ENCODE peak calls at places on chromosomes 5 and 9, in nine cellular contexts. P is fibroblast of the aortic adventitia, I is astrocyte of the spinal cord, H is dorsolateral prefrontal cortex, K is fibroblast of pulmonary artery, E is heart right ventricle, Z is stomach, U is psoas muscle, Q is AG04450. G is an unnamed sample.

GRCh38 chr9:108296056-108296455 is 559.7 kb downstream of the ACTL7B start:
- DNase-seq in K (peak; percentile 48), I (peak; percentile 79), P (peak; percentile 82), Q (peak; percentile 15), E (no peak), H (no peak), Z (no peak), U (no peak), G (peak; percentile 93)

GRCh38 chr5:73199671-73200070 is 26.7 kb downstream of the TMEM174 start:
- DNase-seq in H (no peak), P (peak; percentile 59), Z (no peak), I (no peak), K (no peak), U (no peak), E (no peak), Q (no peak), G (no peak)

GRCh38 chr5:176806137-176806536 is 4.2 kb upstream of the UNC5A start:
- DNase-seq in H (no peak), K (peak; percentile 45), Q (no peak), U (no peak), Z (no peak), I (peak; percentile 26), P (no peak), E (no peak), G (no peak)

GRCh38 chr5:21802869-21803490 is 1050.2 kb downstream of the CDH12 start:
- DNase-seq in I (peak; percentile 47), H (no peak), Z (no peak), E (no peak), Q (no peak), U (no peak), P (peak; percentile 40), K (peak; percentile 64), G (peak; percentile 24)

GRCh38 chr5:55160493-55161209 is 680 bp downstream of the GPX8 start:
- DNase-seq in Z (peak; percentile 34), K (peak; percentile 96), Q (peak; percentile 93), I (peak; percentile 95), U (peak; percentile 54), H (no peak), E (no peak), P (peak; percentile 97), G (peak; percentile 96)

GRCh38 chr9:98034593-98035546 is 21.7 kb upstream of the NANS start:
- DNase-seq in P (peak; percentile 78), E (peak; percentile 75), Z (peak; percentile 93), U (peak; percentile 79), K (peak; percentile 83), H (peak; percentile 75), Q (no peak), I (peak; percentile 67), G (peak; percentile 69)

GRCh38 chr5:143887901-143888648 is 76.1 kb downstream of the HMHB1 start:
- DNase-seq in U (no peak), E (no peak), P (peak; percentile 69), Q (no peak), H (no peak), Z (no peak), K (peak; percentile 40), I (peak; percentile 89), G (peak; percentile 96)

GRCh38 chr5:148469446-148470062 is 85.8 kb downstream of the FBXO38 start:
- DNase-seq in U (peak; percentile 18), I (peak; percentile 74), Q (peak; percentile 13), H (no peak), P (peak; percentile 89), K (peak; percentile 91), Z (no peak), E (no peak), G (peak; percentile 61)

GRCh38 chr5:43099615-43100014 is 21.1 kb upstream of the ZNF131 start:
- DNase-seq in E (no peak), K (no peak), U (no peak), Q (no peak), I (no peak), Z (no peak), P (no peak), H (no peak), G (no peak)

GRCh38 chr5:90386099-90386710 is 23.4 kb downstream of the CETN3 start:
- DNase-seq in U (no peak), Q (no peak), E (no peak), P (peak; percentile 41), Z (no peak), I (peak; percentile 39), H (no peak), K (peak; percentile 53), G (peak; percentile 28)

GRCh38 chr9:91162784-91163440 is 198.8 kb downstream of the AUH start:
- DNase-seq in Q (no peak), U (no peak), Z (peak; percentile 50), I (no peak), K (no peak), P (no peak), E (no peak), H (no peak), G (peak; percentile 56)

GRCh38 chr5:25330721-25331120 is 685.9 kb upstream of the CDH10 start:
- DNase-seq in H (no peak), E (no peak), I (no peak), Z (no peak), Q (no peak), K (no peak), P (no peak), U (no peak), G (no peak)

GRCh38 chr9:385818-386398 is 171.2 kb downstream of the DOCK8 start:
- DNase-seq in H (no peak), Q (peak; percentile 6), U (no peak), I (peak; percentile 62), Z (peak; percentile 57), K (peak; percentile 76), E (no peak), P (peak; percentile 73), G (peak; percentile 46)

GRCh38 chr9:105114318-105114717 is 130.1 kb upstream of the SLC44A1 start:
- DNase-seq in E (no peak), U (no peak), Z (no peak), P (no peak), I (no peak), K (no peak), H (no peak), Q (no peak), G (no peak)

DNA sequence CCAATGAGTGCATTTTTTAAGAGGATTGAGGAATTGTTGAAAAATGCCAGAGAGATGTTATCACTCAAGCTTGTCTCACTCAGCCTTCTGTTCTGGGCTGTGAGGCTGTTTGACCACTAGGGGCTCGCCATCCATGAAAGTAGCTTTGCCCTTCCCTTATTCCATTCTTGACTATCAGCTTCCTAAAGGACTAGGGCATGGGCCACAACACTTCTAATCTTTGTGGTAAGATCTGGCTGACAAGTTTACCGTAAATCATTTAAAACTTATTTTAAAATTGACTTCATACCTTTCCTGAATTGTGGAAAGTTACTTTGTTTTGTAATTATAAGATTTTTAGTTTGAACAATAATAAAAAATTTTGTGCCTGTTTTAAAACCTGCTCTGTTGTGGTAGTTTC is 49.5 kb downstream of the TJP2 start:
- DNase-seq in K (peak; percentile 80), Z (no peak), U (no peak), H (no peak), P (peak; percentile 68), I (peak; percentile 70), Q (peak; percentile 50), E (no peak), G (peak; percentile 73)
- TF ChIP-seq CTCF in K (peak; percentile 89), Z (peak; percentile 59), U (peak; percentile 70), H (peak; percentile 54), P (peak; percentile 88), I (peak; percentile 93), Q (peak; percentile 87), E (peak; percentile 58), G (peak; percentile 81)

GRCh38 chr5:93570294-93571110 is 10.5 kb downstream of the NR2F1-AS1 start:
- DNase-seq in E (peak; percentile 16), Z (no peak), U (no peak), P (no peak), H (no peak), Q (no peak), K (no peak), I (peak; percentile 23), G (no peak)
- TF ChIP-seq CTCF in E (no peak), Z (no peak), U (no peak), P (no peak), H (no peak), Q (no peak), K (no peak), I (no peak), G (no peak)

GRCh38 chr9:32551491-32552049 is 557 bp upstream of the SMIM27 start:
- DNase-seq in E (no peak), K (peak; percentile 25), H (no peak), Z (no peak), U (peak; percentile 18), Q (no peak), I (no peak), P (peak; percentile 27), G (peak; percentile 15)

GRCh38 chr9:32550609-32551490 is 1.3 kb upstream of the SMIM27 start:
- DNase-seq in P (peak; percentile 89), Q (peak; percentile 86), H (peak; percentile 93), I (peak; percentile 93), U (peak; percentile 91), K (peak; percentile 94), E (peak; percentile 93), Z (peak; percentile 90), G (peak; percentile 86)

GRCh38 chr9:32554107-32554506 is 1.7 kb upstream of the TOPORS start:
- DNase-seq in Z (no peak), I (no peak), Q (no peak), P (peak; percentile 27), E (no peak), H (no peak), K (peak; percentile 60), U (no peak), G (peak; percentile 15)

GRCh38 chr9:32552172-32552872 is at the start of the genes SMIM27 and TOPORS:
- DNase-seq in K (peak; percentile 91), Q (peak; percentile 72), P (peak; percentile 90), H (peak; percentile 89), E (peak; percentile 91), Z (peak; percentile 92), I (peak; percentile 94), U (peak; percentile 92), G (peak; percentile 85)

GRCh38 chr9:32550046-32550608 is 2.0 kb upstream of the SMIM27 start:
- DNase-seq in U (no peak), H (no peak), Q (no peak), K (peak; percentile 45), E (no peak), I (peak; percentile 45), Z (no peak), P (peak; percentile 43), G (peak; percentile 24)
- TF ChIP-seq CTCF in U (no peak), H (no peak), Q (peak; percentile 29), K (peak; percentile 32), E (no peak), I (peak; percentile 22), Z (no peak), P (peak; percentile 16), G (peak; percentile 21)

GRCh38 chr9:136551401-136552116 is 5.7 kb upstream of the NOTCH1 start:
- DNase-seq in I (peak; percentile 56), K (peak; percentile 69), H (no peak), Q (no peak), P (peak; percentile 77), U (peak; percentile 74), E (peak; percentile 78), Z (peak; percentile 64), G (peak; percentile 72)
- TF ChIP-seq CTCF in I (no peak), K (no peak), H (no peak), Q (no peak), P (no peak), U (no peak), E (no peak), Z (no peak), G (no peak)

GRCh38 chr9:121075251-121076036 is 689 bp downstream of the CNTRL start:
- DNase-seq in P (peak; percentile 31), E (no peak), H (no peak), I (no peak), Q (no peak), U (no peak), K (no peak), Z (no peak), G (peak; percentile 26)
- TF ChIP-seq CTCF in P (peak; percentile 27), E (no peak), H (no peak), I (no peak), Q (no peak), U (no peak), K (no peak), Z (no peak), G (no peak)

G was measured in AG10803.